ENCODE peak calls at places on chromosomes 3 and 15, in nine cellular contexts. E is endothelial cell, F is hepatocyte, R is NCI-H1436, W is ACHN, A is body of pancreas, V is H54, M is kidney tubule cell, Z is GM23338. L is an unnamed sample.

GRCh38 chr3:157129782-157130137 is 30.2 kb downstream of the CCNL1 start:
- DNase-seq in A (peak; percentile 20), R (no peak), W (no peak), V (no peak), F (no peak), Z (peak; percentile 46), M (peak; percentile 47), E (peak; percentile 14), L (no peak)

GRCh38 chr15:77266708-77267387 is 153.1 kb downstream of the PEAK1 start:
- DNase-seq in V (peak; percentile 4), E (no peak), W (no peak), R (no peak), M (no peak), A (no peak), Z (no peak), F (no peak), L (no peak)

GRCh38 chr15:99511865-99512632 is 53.7 kb upstream of the MEF2A start:
- DNase-seq in M (no peak), Z (no peak), V (no peak), E (no peak), F (no peak), A (peak; percentile 50), R (no peak), W (no peak), L (no peak)

GRCh38 chr3:63945558-63946096 is 33.4 kb upstream of the SCAANT1 start:
- DNase-seq in V (no peak), F (no peak), W (no peak), E (no peak), A (peak; percentile 88), M (no peak), R (no peak), Z (no peak), L (no peak)

GRCh38 chr3:138254199-138254598 is 67.1 kb downstream of the ARMC8 start:
- DNase-seq in R (no peak), Z (no peak), E (no peak), F (no peak), M (peak; percentile 55), A (no peak), V (no peak), W (no peak), L (no peak)

GRCh38 chr15:63469190-63469589 is 35.2 kb upstream of the USP3 start:
- DNase-seq in R (no peak), V (no peak), A (no peak), E (no peak), Z (no peak), M (peak; percentile 39), F (no peak), W (no peak), L (peak; percentile 37)

GRCh38 chr15:82666606-82667005 is 19.4 kb upstream of the CPEB1 start:
- DNase-seq in A (no peak), W (no peak), R (no peak), E (no peak), Z (no peak), M (no peak), F (no peak), V (no peak), L (no peak)

GRCh38 chr15:82646250-82647044 is 716 bp downstream of the CPEB1 start:
- DNase-seq in F (peak; percentile 16), Z (peak; percentile 85), R (peak; percentile 69), M (no peak), A (peak; percentile 38), E (no peak), W (no peak), V (no peak), L (no peak)

GRCh38 chr3:180913582-180914404 is 1.3 kb downstream of the FXR1 start:
- DNase-seq in E (no peak), W (no peak), R (no peak), A (no peak), F (no peak), Z (peak; percentile 27), V (no peak), M (peak; percentile 4), L (no peak)

GRCh38 chr3:67241084-67241483 is 243.0 kb downstream of the KBTBD8 start:
- DNase-seq in W (no peak), A (no peak), M (no peak), Z (peak; percentile 45), E (no peak), F (no peak), V (no peak), R (no peak), L (no peak)

GRCh38 chr3:151327571-151328198 is 1.7 kb downstream of the P2RY13 start:
- DNase-seq in F (no peak), V (no peak), E (no peak), R (no peak), M (peak; percentile 47), W (peak; percentile 55), A (no peak), Z (peak; percentile 51), L (no peak)

GRCh38 chr3:149282322-149282721 is 51.1 kb downstream of the TM4SF18 start:
- DNase-seq in Z (no peak), E (no peak), F (no peak), M (no peak), A (no peak), W (no peak), V (no peak), R (no peak), L (no peak)

GRCh38 chr15:33091983-33092688 is 102.4 kb downstream of the FMN1 start:
- DNase-seq in F (no peak), Z (no peak), M (no peak), W (no peak), A (no peak), R (no peak), E (no peak), V (no peak), L (no peak)

GRCh38 chr3:53074366-53074696 is 28.5 kb upstream of the SFMBT1 start:
- DNase-seq in W (no peak), R (no peak), A (no peak), Z (no peak), M (no peak), V (no peak), E (no peak), F (no peak), L (no peak)

GRCh38 chr15:89192771-89193170 is 28.6 kb downstream of the RLBP1 start:
- DNase-seq in M (no peak), Z (no peak), V (no peak), W (no peak), F (no peak), E (no peak), R (no peak), A (no peak), L (no peak)

GRCh38 chr3:120339362-120339761 is 9.8 kb downstream of the LRRC58 start:
- DNase-seq in A (no peak), F (no peak), E (no peak), W (no peak), M (no peak), V (no peak), Z (no peak), R (no peak), L (no peak)

GRCh38 chr3:115518100-115518852 is 105.0 kb upstream of the GAP43 start:
- DNase-seq in M (peak; percentile 93), Z (peak; percentile 59), A (peak; percentile 29), V (peak; percentile 19), W (peak; percentile 8), F (peak; percentile 58), E (no peak), R (peak; percentile 12), L (peak; percentile 12)

GRCh38 chr3:117696871-117697270 is 987.3 kb downstream of the TUSC7 start:
- DNase-seq in W (no peak), Z (no peak), A (no peak), F (no peak), E (no peak), M (no peak), V (no peak), R (no peak), L (no peak)

GRCh38 chr3:29285356-29286070 is 4.6 kb downstream of the RBMS3 start:
- DNase-seq in Z (no peak), F (no peak), M (peak; percentile 22), E (no peak), R (no peak), A (no peak), W (peak; percentile 67), V (no peak), L (no peak)

GRCh38 chr15:67820992-67821783 is 4.1 kb upstream of the SKOR1 start:
- DNase-seq in W (peak; percentile 56), A (peak; percentile 46), F (peak; percentile 85), M (peak; percentile 38), E (peak; percentile 80), V (no peak), Z (peak; percentile 79), R (no peak), L (no peak)

GRCh38 chr3:170502297-170502696 is 83.6 kb downstream of the SLC7A14 start:
- DNase-seq in Z (no peak), W (no peak), R (no peak), M (no peak), A (no peak), E (no peak), F (no peak), V (no peak), L (no peak)

GRCh38 chr3:38349684-38350359 is 3.2 kb downstream of the XYLB start:
- DNase-seq in Z (no peak), V (no peak), M (no peak), F (no peak), A (no peak), R (no peak), E (no peak), W (no peak), L (peak; percentile 47)

GRCh38 chr3:48558446-48559134 is 2.0 kb upstream of the PFKFB4 start:
- DNase-seq in V (no peak), F (no peak), W (no peak), Z (no peak), E (no peak), A (peak; percentile 72), R (no peak), M (no peak), L (no peak)